ENCODE peak calls at places on chromosome 17, in ten cellular contexts. One of them, this sample, is unnamed.

GRCh38 chr17:40304464-40304863 is 4.5 kb upstream of the RARA start:
- DNase-seq in uterus: peak; percentile 54
- DNase-seq in neural crest cell: no peak
- DNase-seq in psoas muscle: no peak
- DNase-seq in choroid plexus epithelial cell: peak; percentile 52
- DNase-seq in left lung: no peak
- DNase-seq in lung: no peak
- DNase-seq in HFF-Myc: no peak
- DNase-seq in dorsolateral prefrontal cortex: no peak
- DNase-seq in CD8-positive, alpha-beta T cell: no peak
- DNase-seq in this sample: no peak

GRCh38 chr17:76147211-76148014 is 6.4 kb upstream of the FOXJ1 start:
- DNase-seq in uterus: no peak
- DNase-seq in neural crest cell: no peak
- DNase-seq in psoas muscle: no peak
- DNase-seq in choroid plexus epithelial cell: peak; percentile 48
- DNase-seq in left lung: peak; percentile 30
- DNase-seq in lung: no peak
- DNase-seq in HFF-Myc: no peak
- DNase-seq in dorsolateral prefrontal cortex: peak; percentile 8
- DNase-seq in CD8-positive, alpha-beta T cell: no peak
- DNase-seq in this sample: no peak

GRCh38 chr17:54785643-54786258 is 114.9 kb upstream of the TOM1L1 start:
- DNase-seq in uterus: no peak
- DNase-seq in neural crest cell: no peak
- DNase-seq in psoas muscle: no peak
- DNase-seq in choroid plexus epithelial cell: no peak
- DNase-seq in left lung: no peak
- DNase-seq in lung: no peak
- DNase-seq in HFF-Myc: no peak
- DNase-seq in dorsolateral prefrontal cortex: no peak
- DNase-seq in CD8-positive, alpha-beta T cell: no peak
- DNase-seq in this sample: no peak

GRCh38 chr17:75159196-75160031 is 5.1 kb upstream of the JPT1 start:
- DNase-seq in uterus: no peak
- DNase-seq in neural crest cell: no peak
- DNase-seq in psoas muscle: no peak
- DNase-seq in choroid plexus epithelial cell: peak; percentile 69
- DNase-seq in left lung: no peak
- DNase-seq in lung: no peak
- DNase-seq in HFF-Myc: no peak
- DNase-seq in dorsolateral prefrontal cortex: no peak
- DNase-seq in CD8-positive, alpha-beta T cell: no peak
- DNase-seq in this sample: no peak

GRCh38 chr17:62666061-62666800 is 38.8 kb downstream of the MRC2 start:
- DNase-seq in uterus: no peak
- DNase-seq in neural crest cell: no peak
- DNase-seq in psoas muscle: no peak
- DNase-seq in choroid plexus epithelial cell: no peak
- DNase-seq in left lung: no peak
- DNase-seq in lung: no peak
- DNase-seq in HFF-Myc: no peak
- DNase-seq in dorsolateral prefrontal cortex: peak; percentile 30
- DNase-seq in CD8-positive, alpha-beta T cell: no peak
- DNase-seq in this sample: no peak

GRCh38 chr17:82592751-82593589 is 55.3 kb downstream of the WDR45B start:
- DNase-seq in uterus: peak; percentile 82
- DNase-seq in neural crest cell: peak; percentile 22
- DNase-seq in psoas muscle: peak; percentile 66
- DNase-seq in choroid plexus epithelial cell: peak; percentile 81
- DNase-seq in left lung: peak; percentile 86
- DNase-seq in lung: peak; percentile 72
- DNase-seq in HFF-Myc: peak; percentile 69
- DNase-seq in dorsolateral prefrontal cortex: peak; percentile 74
- DNase-seq in CD8-positive, alpha-beta T cell: peak; percentile 77
- DNase-seq in this sample: no peak

GRCh38 chr17:2508035-2508434 is 3.7 kb downstream of the METTL16 start:
- DNase-seq in uterus: no peak
- DNase-seq in neural crest cell: no peak
- DNase-seq in psoas muscle: no peak
- DNase-seq in choroid plexus epithelial cell: no peak
- DNase-seq in left lung: no peak
- DNase-seq in lung: no peak
- DNase-seq in HFF-Myc: no peak
- DNase-seq in dorsolateral prefrontal cortex: no peak
- DNase-seq in CD8-positive, alpha-beta T cell: no peak
- DNase-seq in this sample: no peak

GRCh38 chr17:74485012-74485743 is 18.7 kb downstream of the CD300A start:
- DNase-seq in uterus: no peak
- DNase-seq in neural crest cell: no peak
- DNase-seq in psoas muscle: no peak
- DNase-seq in choroid plexus epithelial cell: no peak
- DNase-seq in left lung: no peak
- DNase-seq in lung: no peak
- DNase-seq in HFF-Myc: no peak
- DNase-seq in dorsolateral prefrontal cortex: no peak
- DNase-seq in CD8-positive, alpha-beta T cell: no peak
- DNase-seq in this sample: no peak

GRCh38 chr17:63024716-63025115 is 58.7 kb downstream of the TANC2 start:
- DNase-seq in uterus: no peak
- DNase-seq in neural crest cell: no peak
- DNase-seq in psoas muscle: no peak
- DNase-seq in choroid plexus epithelial cell: peak; percentile 57
- DNase-seq in left lung: no peak
- DNase-seq in lung: no peak
- DNase-seq in HFF-Myc: no peak
- DNase-seq in dorsolateral prefrontal cortex: no peak
- DNase-seq in CD8-positive, alpha-beta T cell: no peak
- DNase-seq in this sample: no peak

GRCh38 chr17:69246726-69247375 is 18.2 kb upstream of the ABCA10 start:
- DNase-seq in uterus: no peak
- DNase-seq in neural crest cell: no peak
- DNase-seq in psoas muscle: no peak
- DNase-seq in choroid plexus epithelial cell: peak; percentile 79
- DNase-seq in left lung: no peak
- DNase-seq in lung: no peak
- DNase-seq in HFF-Myc: peak; percentile 31
- DNase-seq in dorsolateral prefrontal cortex: no peak
- DNase-seq in CD8-positive, alpha-beta T cell: no peak
- DNase-seq in this sample: no peak

GRCh38 chr17:1074886-1075665 is 78.1 kb downstream of the TIMM22 start:
- DNase-seq in uterus: no peak
- DNase-seq in neural crest cell: no peak
- DNase-seq in psoas muscle: peak; percentile 18
- DNase-seq in choroid plexus epithelial cell: no peak
- DNase-seq in left lung: peak; percentile 60
- DNase-seq in lung: no peak
- DNase-seq in HFF-Myc: no peak
- DNase-seq in dorsolateral prefrontal cortex: peak; percentile 58
- DNase-seq in CD8-positive, alpha-beta T cell: no peak
- DNase-seq in this sample: peak; percentile 48

GRCh38 chr17:50103252-50103651 is 8.1 kb downstream of the PDK2 start:
- DNase-seq in uterus: no peak
- DNase-seq in neural crest cell: no peak
- DNase-seq in psoas muscle: no peak
- DNase-seq in choroid plexus epithelial cell: no peak
- DNase-seq in left lung: no peak
- DNase-seq in lung: no peak
- DNase-seq in HFF-Myc: no peak
- DNase-seq in dorsolateral prefrontal cortex: no peak
- DNase-seq in CD8-positive, alpha-beta T cell: no peak
- DNase-seq in this sample: no peak

GRCh38 chr17:2084129-2084765 is 29.3 kb downstream of the HIC1 start:
- DNase-seq in uterus: peak; percentile 76
- DNase-seq in neural crest cell: no peak
- DNase-seq in psoas muscle: peak; percentile 75
- DNase-seq in choroid plexus epithelial cell: peak; percentile 56
- DNase-seq in left lung: no peak
- DNase-seq in lung: no peak
- DNase-seq in HFF-Myc: peak; percentile 59
- DNase-seq in dorsolateral prefrontal cortex: no peak
- DNase-seq in CD8-positive, alpha-beta T cell: no peak
- DNase-seq in this sample: no peak

GRCh38 chr17:43791589-43791988 is 11.4 kb downstream of the CFAP97D1 start:
- DNase-seq in uterus: no peak
- DNase-seq in neural crest cell: no peak
- DNase-seq in psoas muscle: no peak
- DNase-seq in choroid plexus epithelial cell: peak; percentile 75
- DNase-seq in left lung: no peak
- DNase-seq in lung: no peak
- DNase-seq in HFF-Myc: peak; percentile 72
- DNase-seq in dorsolateral prefrontal cortex: no peak
- DNase-seq in CD8-positive, alpha-beta T cell: no peak
- DNase-seq in this sample: no peak

GRCh38 chr17:13510062-13510461 is 91.7 kb downstream of the HS3ST3A1 start:
- DNase-seq in uterus: no peak
- DNase-seq in neural crest cell: no peak
- DNase-seq in psoas muscle: no peak
- DNase-seq in choroid plexus epithelial cell: no peak
- DNase-seq in left lung: no peak
- DNase-seq in lung: no peak
- DNase-seq in HFF-Myc: no peak
- DNase-seq in dorsolateral prefrontal cortex: no peak
- DNase-seq in CD8-positive, alpha-beta T cell: no peak
- DNase-seq in this sample: no peak

GRCh38 chr17:9907883-9908648 is 3.0 kb upstream of the RCVRN start:
- DNase-seq in uterus: no peak
- DNase-seq in neural crest cell: no peak
- DNase-seq in psoas muscle: no peak
- DNase-seq in choroid plexus epithelial cell: peak; percentile 30
- DNase-seq in left lung: no peak
- DNase-seq in lung: no peak
- DNase-seq in HFF-Myc: no peak
- DNase-seq in dorsolateral prefrontal cortex: no peak
- DNase-seq in CD8-positive, alpha-beta T cell: no peak
- DNase-seq in this sample: no peak

DNA sequence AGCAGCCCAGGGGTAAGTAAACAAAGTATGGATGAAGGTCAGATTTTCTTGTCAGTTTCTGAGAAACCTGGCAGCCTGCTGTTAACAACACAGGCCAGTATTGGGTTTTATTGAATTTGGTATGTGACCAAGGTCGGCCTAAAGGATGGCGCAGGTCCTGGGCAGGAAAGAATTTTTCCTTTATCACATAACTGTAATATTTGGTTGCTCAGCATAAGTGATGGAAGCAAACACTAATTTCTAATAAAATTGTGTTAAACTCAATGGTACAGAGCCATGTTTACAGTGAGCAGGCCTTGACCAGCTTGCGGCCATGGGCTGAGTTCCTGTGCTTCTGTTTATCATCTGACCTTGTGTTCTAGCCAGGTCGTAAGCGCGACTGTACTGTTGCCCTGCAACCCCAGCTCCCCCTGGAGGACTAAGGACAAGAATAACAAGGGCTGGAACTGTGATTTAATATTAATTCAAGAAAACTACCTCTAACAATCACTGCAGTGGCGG is 10.5 kb downstream of the POLDIP2 start:
- DNase-seq in uterus: no peak
- DNase-seq in neural crest cell: no peak
- DNase-seq in psoas muscle: no peak
- DNase-seq in choroid plexus epithelial cell: peak; percentile 78
- DNase-seq in left lung: no peak
- DNase-seq in lung: no peak
- DNase-seq in HFF-Myc: no peak
- DNase-seq in dorsolateral prefrontal cortex: no peak
- DNase-seq in CD8-positive, alpha-beta T cell: no peak
- DNase-seq in this sample: no peak
- TF ChIP-seq CTCF in uterus: peak; percentile 10
- TF ChIP-seq CTCF in neural crest cell: peak; percentile 43
- TF ChIP-seq CTCF in psoas muscle: no peak
- TF ChIP-seq CTCF in choroid plexus epithelial cell: peak; percentile 64
- TF ChIP-seq CTCF in left lung: no peak
- TF ChIP-seq CTCF in lung: no peak
- TF ChIP-seq CTCF in HFF-Myc: peak; percentile 35
- TF ChIP-seq CTCF in dorsolateral prefrontal cortex: peak; percentile 11
- TF ChIP-seq CTCF in CD8-positive, alpha-beta T cell: no peak
- TF ChIP-seq CTCF in this sample: peak; percentile 41

DNA sequence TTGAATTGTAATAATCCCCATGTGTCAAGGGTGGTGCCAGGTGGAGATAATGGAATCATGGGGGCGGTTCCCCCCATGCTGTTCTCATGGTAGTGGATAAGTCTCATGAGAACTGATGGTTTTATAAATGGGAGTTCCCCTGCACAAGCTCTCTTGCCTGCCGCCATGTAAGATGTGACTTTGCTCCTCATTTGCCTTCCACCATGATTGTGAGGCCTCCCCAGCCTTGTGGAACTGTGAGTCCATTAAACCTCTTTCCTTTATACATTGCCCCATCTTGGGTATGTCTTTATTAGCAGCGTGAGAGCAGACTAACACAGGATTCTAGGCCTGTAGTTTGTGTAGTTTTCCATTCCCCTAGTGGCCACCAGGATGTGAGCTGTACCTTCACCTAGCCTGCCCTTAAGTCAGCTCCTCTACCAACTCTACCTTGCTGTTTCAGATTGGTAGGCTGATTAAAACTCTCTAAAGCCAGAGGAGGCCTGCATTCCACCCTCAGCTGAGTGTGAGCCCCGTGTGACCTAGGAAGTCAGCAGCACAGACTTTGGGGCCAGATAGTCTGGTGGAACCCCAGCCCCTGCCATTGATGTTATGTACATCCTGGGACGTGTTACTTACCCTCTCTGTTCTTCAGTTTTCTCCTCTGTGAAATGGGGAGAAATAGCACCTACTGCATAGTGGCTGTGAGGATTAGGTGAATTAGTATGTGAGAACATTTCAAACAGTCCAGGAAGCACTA is 252.4 kb upstream of the CACNG5 start:
- DNase-seq in uterus: no peak
- DNase-seq in neural crest cell: no peak
- DNase-seq in psoas muscle: no peak
- DNase-seq in choroid plexus epithelial cell: no peak
- DNase-seq in left lung: no peak
- DNase-seq in lung: no peak
- DNase-seq in HFF-Myc: no peak
- DNase-seq in dorsolateral prefrontal cortex: no peak
- DNase-seq in CD8-positive, alpha-beta T cell: no peak
- DNase-seq in this sample: no peak
- TF ChIP-seq CTCF in uterus: no peak
- TF ChIP-seq CTCF in neural crest cell: no peak
- TF ChIP-seq CTCF in psoas muscle: no peak
- TF ChIP-seq CTCF in choroid plexus epithelial cell: peak; percentile 21
- TF ChIP-seq CTCF in left lung: no peak
- TF ChIP-seq CTCF in lung: no peak
- TF ChIP-seq CTCF in HFF-Myc: peak; percentile 2
- TF ChIP-seq CTCF in dorsolateral prefrontal cortex: no peak
- TF ChIP-seq CTCF in CD8-positive, alpha-beta T cell: no peak
- TF ChIP-seq CTCF in this sample: no peak

GRCh38 chr17:81323083-81323369 is 27.9 kb upstream of the SLC38A10 start:
- DNase-seq in uterus: no peak
- DNase-seq in neural crest cell: no peak
- DNase-seq in psoas muscle: no peak
- DNase-seq in choroid plexus epithelial cell: no peak
- DNase-seq in left lung: no peak
- DNase-seq in lung: no peak
- DNase-seq in HFF-Myc: no peak
- DNase-seq in dorsolateral prefrontal cortex: no peak
- DNase-seq in CD8-positive, alpha-beta T cell: no peak
- DNase-seq in this sample: no peak
- TF ChIP-seq CTCF in uterus: no peak
- TF ChIP-seq CTCF in neural crest cell: no peak
- TF ChIP-seq CTCF in psoas muscle: no peak
- TF ChIP-seq CTCF in choroid plexus epithelial cell: no peak
- TF ChIP-seq CTCF in left lung: no peak
- TF ChIP-seq CTCF in lung: no peak
- TF ChIP-seq CTCF in HFF-Myc: no peak
- TF ChIP-seq CTCF in dorsolateral prefrontal cortex: no peak
- TF ChIP-seq CTCF in CD8-positive, alpha-beta T cell: no peak
- TF ChIP-seq CTCF in this sample: no peak

GRCh38 chr17:72388765-72389473 is 268.1 kb downstream of the SOX9 start:
- DNase-seq in uterus: no peak
- DNase-seq in neural crest cell: no peak
- DNase-seq in psoas muscle: no peak
- DNase-seq in choroid plexus epithelial cell: no peak
- DNase-seq in left lung: no peak
- DNase-seq in lung: no peak
- DNase-seq in HFF-Myc: no peak
- DNase-seq in dorsolateral prefrontal cortex: no peak
- DNase-seq in CD8-positive, alpha-beta T cell: no peak
- DNase-seq in this sample: no peak
- TF ChIP-seq CTCF in uterus: no peak
- TF ChIP-seq CTCF in neural crest cell: no peak
- TF ChIP-seq CTCF in psoas muscle: no peak
- TF ChIP-seq CTCF in choroid plexus epithelial cell: peak; percentile 26
- TF ChIP-seq CTCF in left lung: no peak
- TF ChIP-seq CTCF in lung: no peak
- TF ChIP-seq CTCF in HFF-Myc: peak; percentile 44
- TF ChIP-seq CTCF in dorsolateral prefrontal cortex: no peak
- TF ChIP-seq CTCF in CD8-positive, alpha-beta T cell: no peak
- TF ChIP-seq CTCF in this sample: peak; percentile 1